ENCODE peak calls at places on chromosomes 1 and 21, in five cellular contexts. C is fibroblast of lung; R is CD4-positive, alpha-beta memory T cell; J is CD8-positive, alpha-beta memory T cell; P is testis. V is an unnamed sample. For H3K4me1, the result is how much of the 10 kb centered on the place peaks cover.

GRCh38 chr1:200435200-200435780 is 25.5 kb upstream of the ZNF281 start:
- DNase-seq in R (no peak), P (no peak), J (no peak), C (peak), V (no peak)

GRCh38 chr1:33182452-33182851 is 609 bp upstream of the TRIM62 start:
- DNase-seq in J (no peak), P (peak), C (peak), R (no peak), V (peak)

GRCh38 chr1:66576645-66577044 is 42.7 kb downstream of the SGIP1 start:
- DNase-seq in J (no peak), P (peak), C (peak), R (no peak), V (peak)

GRCh38 chr21:29656504-29657227 is 283.1 kb downstream of the GRIK1 start:
- DNase-seq in P (no peak), C (peak), J (no peak), R (no peak), V (no peak)

GRCh38 chr21:26148071-26148470 is 22.5 kb downstream of the APP start:
- DNase-seq in J (no peak), R (peak), P (no peak), C (no peak), V (no peak)

GRCh38 chr1:6859415-6860343 is 74.4 kb downstream of the CAMTA1 start:
- DNase-seq in J (no peak), C (peak), P (no peak), R (no peak), V (no peak)

GRCh38 chr1:17494114-17494729 is 45.3 kb upstream of the ARHGEF10L start:
- DNase-seq in C (peak), J (peak), P (peak), R (peak), V (peak)

GRCh38 chr1:74835046-74835445 is 102.1 kb downstream of the TYW3 start:
- DNase-seq in J (no peak), P (no peak), C (peak), R (no peak), V (no peak)

GRCh38 chr1:107844009-107844408 is 121.0 kb downstream of the VAV3 start:
- DNase-seq in C (no peak), P (no peak), R (no peak), J (no peak), V (peak)

GRCh38 chr1:232978091-232978634 is 27.8 kb downstream of the NTPCR start:
- DNase-seq in C (peak), R (peak), P (no peak), J (no peak), V (no peak)

GRCh38 chr1:36924282-36924791 is 110.0 kb downstream of the GRIK3 start:
- DNase-seq in C (peak), R (peak), J (no peak), P (peak), V (peak)

GRCh38 chr21:38948377-38948776 is 142.6 kb downstream of the ETS2 start:
- DNase-seq in J (no peak), P (no peak), R (no peak), C (peak), V (no peak)

GRCh38 chr1:169892819-169893644 is 664 bp downstream of the SCYL3 start:
- DNase-seq in R (no peak), J (no peak), C (peak), P (peak), V (peak)

GRCh38 chr1:37767488-37767887 is 2.6 kb upstream of the EPHA10 start:
- DNase-seq in J (no peak), C (no peak), P (no peak), R (no peak), V (no peak)

GRCh38 chr1:211944733-211945500 is 90.4 kb downstream of the INTS7 start:
- DNase-seq in R (no peak), P (peak), J (no peak), C (peak), V (peak)

GRCh38 chr1:182181167-182181572 is 119.7 kb upstream of the ZNF648 start:
- DNase-seq in R (no peak), C (peak), J (no peak), P (no peak), V (no peak)

DNA sequence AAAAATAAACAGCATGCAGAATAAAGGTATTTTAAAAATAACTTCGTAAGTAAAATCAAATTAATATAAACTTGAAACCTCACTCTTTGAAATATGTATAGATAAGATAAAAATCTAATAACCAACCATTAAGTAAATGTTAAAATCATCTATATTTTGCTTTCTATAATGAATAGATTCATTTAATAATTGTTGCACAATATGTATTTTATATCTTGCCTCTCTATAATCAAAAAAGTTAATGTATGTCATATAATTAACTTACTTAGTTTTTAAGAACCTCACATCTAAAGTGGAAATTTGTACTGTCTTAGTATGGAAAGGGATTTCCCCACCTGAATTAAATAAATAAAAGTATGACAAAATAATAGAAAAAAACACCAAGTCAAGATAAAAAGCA is 42.4 kb upstream of the RBM34 start:
- DNase-seq in R (no peak), J (no peak), C (no peak), P (no peak), V (no peak)
- H3K4me1 ChIP-seq in R (under half), J (under half), C (under half), P (under half), V (under half)

DNA sequence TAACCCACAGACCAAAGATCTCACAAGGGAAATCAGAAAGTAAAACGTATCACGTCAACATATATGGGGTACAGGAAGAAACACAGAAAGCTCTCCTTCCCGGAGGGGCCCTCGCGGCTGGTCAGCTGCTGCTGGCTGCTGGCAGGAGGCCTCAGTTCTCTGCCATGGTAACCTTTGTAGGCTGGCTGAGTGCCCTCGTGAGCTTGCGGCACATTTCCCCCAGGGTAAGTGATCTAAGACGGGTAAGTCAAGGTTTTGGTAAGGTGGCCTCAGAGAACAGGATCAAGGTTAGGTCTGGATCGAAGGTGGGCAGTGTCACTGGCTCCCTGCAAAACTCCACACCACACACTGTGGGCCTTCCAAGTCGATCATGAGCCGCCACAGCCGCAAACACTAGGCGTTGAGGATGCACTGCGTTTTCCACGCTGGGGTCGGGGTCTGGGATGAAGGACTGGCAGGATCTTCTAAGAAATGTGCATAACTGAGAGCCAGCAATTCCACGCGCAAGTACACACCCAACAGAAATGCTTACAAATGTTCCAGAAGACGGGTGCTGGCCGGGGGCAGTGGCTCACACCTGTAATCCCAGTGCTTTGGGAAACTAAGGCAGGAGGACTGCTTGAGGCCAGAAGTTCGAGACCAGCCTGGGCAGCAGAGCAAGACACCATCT is 33.9 kb downstream of the WDR4 start:
- DNase-seq in C (peak), R (no peak), J (peak), P (no peak), V (no peak)
- H3K4me1 ChIP-seq in C (under half), R (under half), J (under half), P (under half), V (under half)

DNA sequence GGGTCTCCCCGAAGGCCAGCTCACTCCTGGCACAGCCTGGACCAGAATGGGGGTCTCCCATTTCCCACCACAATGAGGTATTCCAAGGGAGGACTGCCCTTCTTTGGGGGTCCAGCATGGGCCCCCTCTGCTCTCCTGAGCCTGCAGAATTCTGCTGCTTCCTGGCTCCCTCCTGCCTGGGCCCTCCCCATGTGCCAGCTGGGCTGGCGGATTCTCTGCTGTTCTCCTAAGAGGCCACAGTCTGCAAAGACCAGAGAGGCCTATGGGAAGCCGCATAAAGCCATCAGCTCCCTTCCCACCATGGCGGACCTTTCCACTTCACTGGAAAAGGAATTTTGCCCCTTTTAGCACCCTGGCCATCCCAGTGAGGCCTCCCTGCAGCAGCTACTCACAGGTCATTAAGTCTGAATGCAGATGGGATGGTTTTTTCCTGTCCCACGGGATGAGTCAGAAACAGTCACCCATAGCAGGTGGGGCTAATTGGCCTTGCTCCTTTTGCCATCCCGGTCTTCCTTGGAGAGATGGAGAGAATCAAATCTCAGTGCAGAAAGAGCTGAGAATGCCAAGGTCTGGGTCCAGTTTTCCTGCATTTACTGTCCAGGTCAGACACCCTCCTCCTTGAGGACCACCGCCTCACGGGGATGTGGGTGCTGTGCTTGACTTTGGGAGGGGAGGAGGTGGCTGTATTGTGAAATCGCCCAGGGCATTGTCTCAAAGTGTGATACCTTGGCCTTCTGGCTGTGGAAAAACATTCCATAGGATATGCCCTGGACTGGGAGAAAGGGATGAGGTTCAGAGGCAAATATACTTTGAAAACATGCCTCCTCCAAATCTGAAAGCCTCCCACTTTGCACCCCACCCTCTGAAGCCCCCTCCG is 23.2 kb downstream of the MYBPH start:
- DNase-seq in C (peak), R (no peak), J (no peak), P (no peak), V (no peak)
- H3K4me1 ChIP-seq in C (under half), R (under half), J (under half), P (half or more), V (under half)

GRCh38 chr1:206565973-206566372 is 46.3 kb downstream of the EIF2D start:
- DNase-seq in C (no peak), P (no peak), R (no peak), J (no peak), V (no peak)
- H3K4me1 ChIP-seq in C (under half), P (under half), R (half or more), J (half or more), V (under half)

DNA sequence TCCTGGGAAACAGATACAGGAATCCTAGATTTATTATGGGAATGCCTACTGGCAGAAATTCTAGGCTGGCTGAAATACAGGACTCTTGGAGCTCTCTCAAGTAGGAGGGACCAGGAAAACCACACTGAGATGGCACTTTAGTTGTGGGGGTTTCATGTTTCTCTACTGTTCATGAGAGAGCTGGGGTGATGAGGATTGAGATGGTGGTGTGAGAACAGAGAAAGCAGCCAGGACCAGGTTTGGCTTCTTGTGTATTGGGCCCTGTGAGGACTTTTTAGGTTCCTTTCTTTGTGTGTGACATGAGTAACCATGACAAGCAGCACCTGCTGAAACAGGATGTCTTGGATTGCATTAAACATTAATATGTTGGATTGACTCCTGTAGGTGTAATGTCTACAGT is 4.9 kb downstream of the ARID1A start:
- DNase-seq in R (no peak), P (no peak), C (peak), J (no peak), V (no peak)
- H3K4me1 ChIP-seq in R (half or more), P (under half), C (under half), J (half or more), V (under half)

DNA sequence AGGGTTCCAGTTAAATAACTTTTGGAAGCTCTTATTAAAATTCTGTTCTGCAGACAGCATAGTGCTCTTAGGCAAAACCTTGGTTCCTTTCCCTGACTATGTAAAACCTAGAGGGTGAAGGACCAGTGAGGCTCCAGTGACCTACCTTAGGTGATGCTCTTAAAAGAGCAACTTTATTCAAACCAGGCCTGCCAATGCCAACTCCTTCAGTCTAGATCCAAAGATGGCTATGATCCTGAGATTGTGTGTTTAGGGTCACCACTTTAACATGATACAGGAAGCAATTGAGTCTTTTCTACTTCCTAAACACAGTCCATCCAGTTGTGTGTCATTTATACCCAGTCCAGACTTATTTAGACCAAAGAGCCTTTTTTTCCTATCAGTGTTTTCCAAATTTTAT is 10.8 kb downstream of the MCL1 start:
- DNase-seq in C (no peak), R (no peak), J (no peak), P (no peak), V (no peak)
- H3K4me1 ChIP-seq in C (under half), R (half or more), J (half or more), P (half or more), V (under half)

GRCh38 chr21:37386151-37386550 is 19.6 kb downstream of the DYRK1A start:
- DNase-seq in R (no peak), J (no peak), P (no peak), C (no peak), V (no peak)

GRCh38 chr21:37383784-37384311 is 17.3 kb downstream of the DYRK1A start:
- DNase-seq in J (no peak), P (no peak), C (no peak), R (no peak), V (no peak)

GRCh38 chr21:37384416-37384815 is 17.8 kb downstream of the DYRK1A start:
- DNase-seq in P (no peak), C (no peak), R (no peak), J (no peak), V (no peak)

GRCh38 chr21:37383066-37383465 is 16.5 kb downstream of the DYRK1A start:
- DNase-seq in J (no peak), R (no peak), P (no peak), C (no peak), V (no peak)

DNA sequence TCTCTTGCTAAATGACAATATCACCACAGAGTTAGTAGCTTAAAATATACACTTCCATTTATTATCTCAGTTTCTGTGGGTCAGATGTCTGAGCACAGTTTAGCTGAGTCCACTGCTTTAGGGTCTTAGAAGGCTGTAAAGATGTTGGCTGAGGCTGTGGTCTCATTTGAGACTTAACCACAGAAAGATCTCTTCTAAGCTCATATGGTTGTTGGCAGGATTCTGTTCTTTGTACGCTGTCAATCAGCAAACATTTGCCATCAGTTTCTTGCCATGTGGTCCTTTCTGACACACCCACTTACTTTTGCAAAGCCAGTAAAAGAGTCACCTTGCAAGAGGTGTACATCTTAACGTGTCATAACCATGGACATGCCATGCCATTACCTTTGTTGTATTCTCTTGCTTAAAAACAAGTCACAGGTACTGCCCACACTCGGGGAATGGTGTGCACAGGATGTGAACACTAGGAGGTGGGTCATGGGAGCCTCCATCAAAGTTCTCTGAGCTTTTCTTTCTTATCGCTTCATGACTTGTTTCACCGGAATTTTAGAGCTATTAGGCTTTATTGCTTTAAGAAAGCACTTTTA is 18.7 kb downstream of the DYRK1A start:
- DNase-seq in P (no peak), R (no peak), J (no peak), C (no peak), V (no peak)
- H3K4me1 ChIP-seq in P (under half), R (half or more), J (half or more), C (under half), V (under half)

DNA sequence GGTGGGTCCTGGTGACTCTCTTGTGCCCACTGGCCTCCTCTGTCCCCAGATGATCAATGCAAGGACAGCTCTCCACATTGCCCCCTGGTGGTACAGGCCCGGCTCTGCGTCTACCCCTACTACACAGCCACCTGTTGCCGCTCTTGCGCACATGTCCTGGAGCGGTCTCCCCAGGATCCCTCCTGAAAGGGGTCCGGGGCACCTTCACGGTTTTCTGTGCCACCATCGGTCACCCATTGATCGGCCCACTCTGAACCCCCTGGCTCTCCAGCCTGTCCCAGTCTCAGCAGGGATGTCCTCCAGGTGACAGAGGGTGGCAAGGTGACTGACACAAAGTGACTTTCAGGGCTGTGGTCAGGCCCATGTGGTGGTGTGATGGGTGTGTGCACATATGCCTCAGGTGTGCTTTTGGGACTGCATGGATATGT is 10.8 kb downstream of the ADAMTSL4 start:
- DNase-seq in R (peak), P (peak), C (no peak), J (peak), V (peak)
- H3K4me1 ChIP-seq in R (under half), P (half or more), C (under half), J (under half), V (under half)